ENCODE peak calls at places on chromosomes 13 and 19, in six cellular contexts. One of them, this sample, is unnamed.
A peak's percentile ranks its signal among the peaks of the same experiment; 100 is the strongest.

GRCh38 chr19:16015805-16016173 is 60.5 kb upstream of the TPM4 start:
- DNase-seq in transverse colon: no peak
- DNase-seq in sciatic nerve: no peak
- DNase-seq in stimulated activated CD4-positive, alpha-beta T cell treated with anti-CD3 and anti-CD28 coated beads, TNF-alpha, amount 100 ng/mL, for 1 hour: no peak
- DNase-seq in non-pigmented ciliary epithelial cell: no peak
- DNase-seq in PC-3: no peak
- DNase-seq in this sample: no peak

GRCh38 chr19:14248578-14249011 is 42.6 kb upstream of the ADGRL1 start:
- DNase-seq in transverse colon: peak; percentile 35
- DNase-seq in sciatic nerve: peak; percentile 74
- DNase-seq in stimulated activated CD4-positive, alpha-beta T cell treated with anti-CD3 and anti-CD28 coated beads, TNF-alpha, amount 100 ng/mL, for 1 hour: peak; percentile 3
- DNase-seq in non-pigmented ciliary epithelial cell: peak; percentile 6
- DNase-seq in PC-3: peak; percentile 43
- DNase-seq in this sample: no peak

GRCh38 chr19:40502647-40503046 is 35.8 kb downstream of the SPTBN4 start:
- DNase-seq in transverse colon: peak; percentile 28
- DNase-seq in sciatic nerve: no peak
- DNase-seq in stimulated activated CD4-positive, alpha-beta T cell treated with anti-CD3 and anti-CD28 coated beads, TNF-alpha, amount 100 ng/mL, for 1 hour: no peak
- DNase-seq in non-pigmented ciliary epithelial cell: no peak
- DNase-seq in PC-3: peak; percentile 21
- DNase-seq in this sample: peak; percentile 40

GRCh38 chr13:63540042-63540441 is 2124.4 kb upstream of the PCDH20 start:
- DNase-seq in transverse colon: no peak
- DNase-seq in sciatic nerve: no peak
- DNase-seq in stimulated activated CD4-positive, alpha-beta T cell treated with anti-CD3 and anti-CD28 coated beads, TNF-alpha, amount 100 ng/mL, for 1 hour: no peak
- DNase-seq in non-pigmented ciliary epithelial cell: no peak
- DNase-seq in PC-3: no peak
- DNase-seq in this sample: no peak

GRCh38 chr19:2973229-2973628 is 4.1 kb upstream of the TLE6 start:
- DNase-seq in transverse colon: no peak
- DNase-seq in sciatic nerve: no peak
- DNase-seq in stimulated activated CD4-positive, alpha-beta T cell treated with anti-CD3 and anti-CD28 coated beads, TNF-alpha, amount 100 ng/mL, for 1 hour: no peak
- DNase-seq in non-pigmented ciliary epithelial cell: no peak
- DNase-seq in PC-3: no peak
- DNase-seq in this sample: no peak

GRCh38 chr13:113489171-113489548 is 1.4 kb downstream of the DCUN1D2 start:
- DNase-seq in transverse colon: no peak
- DNase-seq in sciatic nerve: no peak
- DNase-seq in stimulated activated CD4-positive, alpha-beta T cell treated with anti-CD3 and anti-CD28 coated beads, TNF-alpha, amount 100 ng/mL, for 1 hour: no peak
- DNase-seq in non-pigmented ciliary epithelial cell: no peak
- DNase-seq in PC-3: peak; percentile 3
- DNase-seq in this sample: no peak

GRCh38 chr19:51637362-51637978 is 7.3 kb upstream of the SIGLEC5 start:
- DNase-seq in transverse colon: no peak
- DNase-seq in sciatic nerve: no peak
- DNase-seq in stimulated activated CD4-positive, alpha-beta T cell treated with anti-CD3 and anti-CD28 coated beads, TNF-alpha, amount 100 ng/mL, for 1 hour: no peak
- DNase-seq in non-pigmented ciliary epithelial cell: no peak
- DNase-seq in PC-3: peak; percentile 55
- DNase-seq in this sample: no peak

GRCh38 chr13:23876265-23876664 is 12.9 kb downstream of the MIPEP start:
- DNase-seq in transverse colon: peak; percentile 24
- DNase-seq in sciatic nerve: no peak
- DNase-seq in stimulated activated CD4-positive, alpha-beta T cell treated with anti-CD3 and anti-CD28 coated beads, TNF-alpha, amount 100 ng/mL, for 1 hour: no peak
- DNase-seq in non-pigmented ciliary epithelial cell: no peak
- DNase-seq in PC-3: peak; percentile 47
- DNase-seq in this sample: peak; percentile 31

GRCh38 chr19:44807162-44807561 is 1.7 kb upstream of the BCAM start:
- DNase-seq in transverse colon: peak; percentile 72
- DNase-seq in sciatic nerve: no peak
- DNase-seq in stimulated activated CD4-positive, alpha-beta T cell treated with anti-CD3 and anti-CD28 coated beads, TNF-alpha, amount 100 ng/mL, for 1 hour: no peak
- DNase-seq in non-pigmented ciliary epithelial cell: no peak
- DNase-seq in PC-3: peak; percentile 80
- DNase-seq in this sample: peak; percentile 95

GRCh38 chr13:99323488-99323887 is 16.3 kb upstream of the GPR183 start:
- DNase-seq in transverse colon: no peak
- DNase-seq in sciatic nerve: no peak
- DNase-seq in stimulated activated CD4-positive, alpha-beta T cell treated with anti-CD3 and anti-CD28 coated beads, TNF-alpha, amount 100 ng/mL, for 1 hour: no peak
- DNase-seq in non-pigmented ciliary epithelial cell: no peak
- DNase-seq in PC-3: peak; percentile 48
- DNase-seq in this sample: peak; percentile 47

GRCh38 chr13:76696370-76696769 is 189.8 kb downstream of the KCTD12 start:
- DNase-seq in transverse colon: no peak
- DNase-seq in sciatic nerve: no peak
- DNase-seq in stimulated activated CD4-positive, alpha-beta T cell treated with anti-CD3 and anti-CD28 coated beads, TNF-alpha, amount 100 ng/mL, for 1 hour: no peak
- DNase-seq in non-pigmented ciliary epithelial cell: no peak
- DNase-seq in PC-3: no peak
- DNase-seq in this sample: peak; percentile 11

GRCh38 chr13:110683203-110683883 is 22.6 kb downstream of the CARS2 start:
- DNase-seq in transverse colon: no peak
- DNase-seq in sciatic nerve: no peak
- DNase-seq in stimulated activated CD4-positive, alpha-beta T cell treated with anti-CD3 and anti-CD28 coated beads, TNF-alpha, amount 100 ng/mL, for 1 hour: no peak
- DNase-seq in non-pigmented ciliary epithelial cell: no peak
- DNase-seq in PC-3: peak; percentile 19
- DNase-seq in this sample: peak; percentile 32

GRCh38 chr13:46595136-46595917 is 42.4 kb downstream of the LRCH1 start:
- DNase-seq in transverse colon: no peak
- DNase-seq in sciatic nerve: no peak
- DNase-seq in stimulated activated CD4-positive, alpha-beta T cell treated with anti-CD3 and anti-CD28 coated beads, TNF-alpha, amount 100 ng/mL, for 1 hour: no peak
- DNase-seq in non-pigmented ciliary epithelial cell: no peak
- DNase-seq in PC-3: peak; percentile 44
- DNase-seq in this sample: peak; percentile 90

GRCh38 chr13:21164631-21165030 is 11.7 kb downstream of the SKA3 start:
- DNase-seq in transverse colon: no peak
- DNase-seq in sciatic nerve: no peak
- DNase-seq in stimulated activated CD4-positive, alpha-beta T cell treated with anti-CD3 and anti-CD28 coated beads, TNF-alpha, amount 100 ng/mL, for 1 hour: no peak
- DNase-seq in non-pigmented ciliary epithelial cell: no peak
- DNase-seq in PC-3: peak; percentile 57
- DNase-seq in this sample: peak; percentile 71

GRCh38 chr19:56099638-56100539 is 21.2 kb downstream of the ZNF787 start:
- DNase-seq in transverse colon: no peak
- DNase-seq in sciatic nerve: no peak
- DNase-seq in stimulated activated CD4-positive, alpha-beta T cell treated with anti-CD3 and anti-CD28 coated beads, TNF-alpha, amount 100 ng/mL, for 1 hour: no peak
- DNase-seq in non-pigmented ciliary epithelial cell: no peak
- DNase-seq in PC-3: no peak
- DNase-seq in this sample: no peak

GRCh38 chr13:20945952-20946383 is 43.4 kb upstream of the XPO4 start:
- DNase-seq in transverse colon: peak; percentile 22
- DNase-seq in sciatic nerve: peak; percentile 61
- DNase-seq in stimulated activated CD4-positive, alpha-beta T cell treated with anti-CD3 and anti-CD28 coated beads, TNF-alpha, amount 100 ng/mL, for 1 hour: no peak
- DNase-seq in non-pigmented ciliary epithelial cell: no peak
- DNase-seq in PC-3: no peak
- DNase-seq in this sample: no peak

GRCh38 chr13:39655041-39655568 is 357 bp upstream of the COG6 start:
- DNase-seq in transverse colon: no peak
- DNase-seq in sciatic nerve: no peak
- DNase-seq in stimulated activated CD4-positive, alpha-beta T cell treated with anti-CD3 and anti-CD28 coated beads, TNF-alpha, amount 100 ng/mL, for 1 hour: no peak
- DNase-seq in non-pigmented ciliary epithelial cell: no peak
- DNase-seq in PC-3: no peak
- DNase-seq in this sample: no peak

GRCh38 chr19:46052896-46053295 is 12.1 kb upstream of the IGFL4 start:
- DNase-seq in transverse colon: no peak
- DNase-seq in sciatic nerve: no peak
- DNase-seq in stimulated activated CD4-positive, alpha-beta T cell treated with anti-CD3 and anti-CD28 coated beads, TNF-alpha, amount 100 ng/mL, for 1 hour: no peak
- DNase-seq in non-pigmented ciliary epithelial cell: no peak
- DNase-seq in PC-3: no peak
- DNase-seq in this sample: no peak

GRCh38 chr13:42022796-42023493 is 25.5 kb upstream of the DGKH start:
- DNase-seq in transverse colon: no peak
- DNase-seq in sciatic nerve: no peak
- DNase-seq in stimulated activated CD4-positive, alpha-beta T cell treated with anti-CD3 and anti-CD28 coated beads, TNF-alpha, amount 100 ng/mL, for 1 hour: no peak
- DNase-seq in non-pigmented ciliary epithelial cell: no peak
- DNase-seq in PC-3: no peak
- DNase-seq in this sample: no peak

GRCh38 chr19:4609878-4610511 is 29.3 kb upstream of the TNFAIP8L1 start:
- DNase-seq in transverse colon: no peak
- DNase-seq in sciatic nerve: no peak
- DNase-seq in stimulated activated CD4-positive, alpha-beta T cell treated with anti-CD3 and anti-CD28 coated beads, TNF-alpha, amount 100 ng/mL, for 1 hour: no peak
- DNase-seq in non-pigmented ciliary epithelial cell: no peak
- DNase-seq in PC-3: no peak
- DNase-seq in this sample: no peak

GRCh38 chr13:112447306-112447705 is 71.2 kb downstream of the SPACA7 start:
- DNase-seq in transverse colon: no peak
- DNase-seq in sciatic nerve: no peak
- DNase-seq in stimulated activated CD4-positive, alpha-beta T cell treated with anti-CD3 and anti-CD28 coated beads, TNF-alpha, amount 100 ng/mL, for 1 hour: no peak
- DNase-seq in non-pigmented ciliary epithelial cell: no peak
- DNase-seq in PC-3: no peak
- DNase-seq in this sample: no peak

GRCh38 chr13:30752201-30752797 is 17.0 kb downstream of the ALOX5AP start:
- DNase-seq in transverse colon: no peak
- DNase-seq in sciatic nerve: no peak
- DNase-seq in stimulated activated CD4-positive, alpha-beta T cell treated with anti-CD3 and anti-CD28 coated beads, TNF-alpha, amount 100 ng/mL, for 1 hour: no peak
- DNase-seq in non-pigmented ciliary epithelial cell: no peak
- DNase-seq in PC-3: no peak
- DNase-seq in this sample: peak; percentile 13

GRCh38 chr19:4503224-4504170 is 14.8 kb downstream of the PLIN4 start:
- DNase-seq in transverse colon: no peak
- DNase-seq in sciatic nerve: peak; percentile 57
- DNase-seq in stimulated activated CD4-positive, alpha-beta T cell treated with anti-CD3 and anti-CD28 coated beads, TNF-alpha, amount 100 ng/mL, for 1 hour: no peak
- DNase-seq in non-pigmented ciliary epithelial cell: no peak
- DNase-seq in PC-3: no peak
- DNase-seq in this sample: no peak

GRCh38 chr13:76481738-76482137 is 404.5 kb downstream of the KCTD12 start:
- DNase-seq in transverse colon: no peak
- DNase-seq in sciatic nerve: no peak
- DNase-seq in stimulated activated CD4-positive, alpha-beta T cell treated with anti-CD3 and anti-CD28 coated beads, TNF-alpha, amount 100 ng/mL, for 1 hour: no peak
- DNase-seq in non-pigmented ciliary epithelial cell: peak; percentile 22
- DNase-seq in PC-3: peak; percentile 3
- DNase-seq in this sample: peak; percentile 18

GRCh38 chr13:54687173-54687572 is 1658.6 kb downstream of the OLFM4 start:
- DNase-seq in transverse colon: no peak
- DNase-seq in sciatic nerve: no peak
- DNase-seq in stimulated activated CD4-positive, alpha-beta T cell treated with anti-CD3 and anti-CD28 coated beads, TNF-alpha, amount 100 ng/mL, for 1 hour: no peak
- DNase-seq in non-pigmented ciliary epithelial cell: no peak
- DNase-seq in PC-3: peak; percentile 30
- DNase-seq in this sample: no peak

GRCh38 chr13:34654203-34654602 is 287.9 kb upstream of the NBEA start:
- DNase-seq in transverse colon: no peak
- DNase-seq in sciatic nerve: no peak
- DNase-seq in stimulated activated CD4-positive, alpha-beta T cell treated with anti-CD3 and anti-CD28 coated beads, TNF-alpha, amount 100 ng/mL, for 1 hour: no peak
- DNase-seq in non-pigmented ciliary epithelial cell: no peak
- DNase-seq in PC-3: no peak
- DNase-seq in this sample: no peak

GRCh38 chr13:24668955-24669354 is 11.3 kb upstream of the ATP12A start:
- DNase-seq in transverse colon: peak; percentile 89
- DNase-seq in sciatic nerve: no peak
- DNase-seq in stimulated activated CD4-positive, alpha-beta T cell treated with anti-CD3 and anti-CD28 coated beads, TNF-alpha, amount 100 ng/mL, for 1 hour: no peak
- DNase-seq in non-pigmented ciliary epithelial cell: no peak
- DNase-seq in PC-3: peak; percentile 86
- DNase-seq in this sample: peak; percentile 98

GRCh38 chr13:26300140-26300539 is 46.2 kb downstream of the CDK8 start:
- DNase-seq in transverse colon: no peak
- DNase-seq in sciatic nerve: no peak
- DNase-seq in stimulated activated CD4-positive, alpha-beta T cell treated with anti-CD3 and anti-CD28 coated beads, TNF-alpha, amount 100 ng/mL, for 1 hour: no peak
- DNase-seq in non-pigmented ciliary epithelial cell: peak; percentile 73
- DNase-seq in PC-3: peak; percentile 60
- DNase-seq in this sample: peak; percentile 70

GRCh38 chr19:28168557-28168956 is 1044.4 kb downstream of the UQCRFS1 start:
- DNase-seq in transverse colon: no peak
- DNase-seq in sciatic nerve: no peak
- DNase-seq in stimulated activated CD4-positive, alpha-beta T cell treated with anti-CD3 and anti-CD28 coated beads, TNF-alpha, amount 100 ng/mL, for 1 hour: no peak
- DNase-seq in non-pigmented ciliary epithelial cell: no peak
- DNase-seq in PC-3: no peak
- DNase-seq in this sample: no peak

GRCh38 chr13:35191883-35192282 is 249.8 kb downstream of the NBEA start:
- DNase-seq in transverse colon: no peak
- DNase-seq in sciatic nerve: no peak
- DNase-seq in stimulated activated CD4-positive, alpha-beta T cell treated with anti-CD3 and anti-CD28 coated beads, TNF-alpha, amount 100 ng/mL, for 1 hour: no peak
- DNase-seq in non-pigmented ciliary epithelial cell: no peak
- DNase-seq in PC-3: no peak
- DNase-seq in this sample: no peak

GRCh38 chr13:66992183-66992582 is 238.0 kb downstream of the PCDH9 start:
- DNase-seq in transverse colon: no peak
- DNase-seq in sciatic nerve: no peak
- DNase-seq in stimulated activated CD4-positive, alpha-beta T cell treated with anti-CD3 and anti-CD28 coated beads, TNF-alpha, amount 100 ng/mL, for 1 hour: no peak
- DNase-seq in non-pigmented ciliary epithelial cell: no peak
- DNase-seq in PC-3: no peak
- DNase-seq in this sample: peak; percentile 69